ENCODE peak calls at places on chromosome 5, in eight cellular contexts. J is mucosa of gallbladder; F is nucleus accumbens; Z is right cardiac atrium; L is NCI-H2081 treated with DMSO at 0.1 percent for 48 hours; P is left colon; C is activated CD4-positive, alpha-beta T cell treated with anti-CD3 and anti-CD28 coated beads, Interleukin-2, amount 10 ng/mL, durations not matched to agents 24 days and 14 days; A is pancreas. U is an unnamed sample.

GRCh38 chr5:61100425-61100824 is 61.8 kb downstream of the SMIM15 start:
- DNase-seq in J (no peak), F (no peak), Z (no peak), L (no peak), P (no peak), C (no peak), A (no peak), U (no peak)

GRCh38 chr5:150411245-150411979 is 1.3 kb downstream of the CD74 start:
- DNase-seq in J (peak), F (no peak), Z (peak), L (no peak), P (peak), C (peak), A (no peak), U (no peak)

GRCh38 chr5:119435436-119436132 is 16.7 kb upstream of the HSD17B4 start:
- DNase-seq in J (peak), F (no peak), Z (peak), L (no peak), P (peak), C (peak), A (peak), U (no peak)

GRCh38 chr5:112738180-112738560 is 485 bp downstream of the APC start:
- DNase-seq in J (no peak), F (peak), Z (no peak), L (no peak), P (no peak), C (peak), A (no peak), U (peak)

GRCh38 chr5:139243425-139243965 is 45.3 kb upstream of the SIL1 start:
- DNase-seq in J (no peak), F (no peak), Z (no peak), L (no peak), P (no peak), C (no peak), A (no peak), U (peak)

GRCh38 chr5:141149812-141150211 is at the start of gene PCDHB6:
- DNase-seq in J (no peak), F (no peak), Z (no peak), L (no peak), P (no peak), C (no peak), A (no peak), U (no peak)

GRCh38 chr5:144206136-144206535 is 35.5 kb downstream of the KCTD16 start:
- DNase-seq in J (no peak), F (no peak), Z (no peak), L (no peak), P (no peak), C (no peak), A (no peak), U (no peak)

GRCh38 chr5:34628373-34628772 is 27.8 kb upstream of the RAI14 start:
- DNase-seq in J (no peak), F (no peak), Z (no peak), L (no peak), P (no peak), C (no peak), A (no peak), U (no peak)

GRCh38 chr5:61915646-61916045 is 390.4 kb upstream of the KIF2A start:
- DNase-seq in J (no peak), F (no peak), Z (no peak), L (no peak), P (no peak), C (no peak), A (no peak), U (no peak)

GRCh38 chr5:39394946-39395345 is 29.8 kb downstream of the DAB2 start:
- DNase-seq in J (no peak), F (no peak), Z (no peak), L (no peak), P (no peak), C (no peak), A (no peak), U (no peak)

GRCh38 chr5:1315709-1316587 is 21.1 kb upstream of the TERT start:
- DNase-seq in J (peak), F (no peak), Z (no peak), L (peak), P (peak), C (peak), A (peak), U (peak)

GRCh38 chr5:95972196-95972595 is 10.5 kb upstream of the ELL2 start:
- DNase-seq in J (no peak), F (no peak), Z (no peak), L (no peak), P (no peak), C (no peak), A (no peak), U (no peak)

GRCh38 chr5:40292006-40292405 is 387.7 kb upstream of the PTGER4 start:
- DNase-seq in J (no peak), F (no peak), Z (no peak), L (no peak), P (no peak), C (no peak), A (no peak), U (no peak)

GRCh38 chr5:170632985-170633234 is 129.1 kb downstream of the KCNIP1 start:
- DNase-seq in J (peak), F (peak), Z (peak), L (no peak), P (peak), C (peak), A (no peak), U (no peak)

GRCh38 chr5:95822038-95822407 is 503 bp downstream of the GLRX start:
- DNase-seq in J (peak), F (peak), Z (peak), L (no peak), P (peak), C (peak), A (no peak), U (peak)

GRCh38 chr5:78562001-78562400 is 86.6 kb downstream of the LHFPL2 start:
- DNase-seq in J (no peak), F (no peak), Z (no peak), L (no peak), P (no peak), C (peak), A (no peak), U (no peak)

GRCh38 chr5:177416334-177416733 is 7.0 kb upstream of the F12 start:
- DNase-seq in J (no peak), F (no peak), Z (peak), L (no peak), P (no peak), C (no peak), A (no peak), U (no peak)

GRCh38 chr5:65730910-65731309 is 8.9 kb downstream of the NLN start:
- DNase-seq in J (no peak), F (no peak), Z (peak), L (no peak), P (no peak), C (no peak), A (no peak), U (no peak)

GRCh38 chr5:56003179-56003578 is 8.4 kb upstream of the IL6ST start:
- DNase-seq in J (peak), F (no peak), Z (no peak), L (no peak), P (peak), C (no peak), A (peak), U (no peak)

GRCh38 chr5:59721741-59722140 is 171.8 kb downstream of the PDE4D start:
- DNase-seq in J (no peak), F (no peak), Z (no peak), L (no peak), P (no peak), C (no peak), A (no peak), U (no peak)

U was measured in NCI-H1694 treated with DMSO at 0.1 percent for 48 hours.